ENCODE peak calls at places on chromosomes 6 and 20, in nine cellular contexts. Q is heart right ventricle; Y is A172; T is stimulated activated CD8-positive, alpha-beta memory T cell treated with anti-CD3 and anti-CD28 coated beads, Interleukin-4, amount 100 ng/mL, for 48 hours; D is NCI-H1436; R is GM06990; A is fibroblast of lung; X is foreskin fibroblast; B is aorta. P is an unnamed sample.

GRCh38 chr20:58202039-58202438 is 26.4 kb downstream of the ANKRD60 start:
- DNase-seq in X (peak), T (no peak), A (no peak), R (no peak), D (no peak), Q (no peak), B (no peak), Y (peak), P (no peak)

GRCh38 chr20:58127731-58128130 is 100.7 kb downstream of the ANKRD60 start:
- DNase-seq in X (peak), Q (no peak), Y (peak), D (no peak), R (no peak), A (peak), B (no peak), T (no peak), P (peak)

GRCh38 chr20:32583581-32584045 is 1.5 kb downstream of the NOL4L start:
- DNase-seq in Q (no peak), X (no peak), Y (no peak), A (no peak), B (no peak), T (no peak), R (no peak), D (no peak), P (no peak)

GRCh38 chr20:625360-625932 is 15.3 kb upstream of the TCF15 start:
- DNase-seq in Q (no peak), D (no peak), A (no peak), X (no peak), B (no peak), T (no peak), R (no peak), Y (no peak), P (no peak)

GRCh38 chr6:35611235-35611634 is 77.5 kb downstream of the FKBP5 start:
- DNase-seq in A (peak), Y (peak), Q (no peak), R (no peak), B (no peak), X (peak), D (no peak), T (peak), P (no peak)

GRCh38 chr6:38773338-38773737 is 58.2 kb downstream of the DNAH8 start:
- DNase-seq in A (no peak), Q (no peak), X (no peak), B (no peak), R (no peak), Y (no peak), D (no peak), T (peak), P (no peak)

GRCh38 chr6:89789980-89790379 is 29.6 kb downstream of the MDN1 start:
- DNase-seq in Y (no peak), D (no peak), R (no peak), X (no peak), A (no peak), Q (no peak), T (no peak), B (no peak), P (no peak)

GRCh38 chr6:7727951-7728854 is 2.3 kb downstream of the BMP6 start:
- DNase-seq in B (peak), T (peak), Y (no peak), D (no peak), Q (peak), X (peak), R (peak), A (peak), P (no peak)

GRCh38 chr20:51758978-51759544 is 9.1 kb downstream of the ATP9A start:
- DNase-seq in D (no peak), Y (no peak), A (no peak), Q (peak), T (no peak), R (no peak), X (peak), B (no peak), P (no peak)

GRCh38 chr20:33419140-33419974 is 18.0 kb upstream of the CDK5RAP1 start:
- DNase-seq in D (no peak), Q (peak), R (no peak), T (no peak), B (peak), A (peak), Y (peak), X (no peak), P (no peak)

GRCh38 chr6:70079241-70079640 is 212.9 kb downstream of the COL19A1 start:
- DNase-seq in T (no peak), Y (no peak), R (no peak), D (no peak), B (no peak), A (no peak), Q (no peak), X (no peak), P (no peak)

GRCh38 chr6:22940571-22941290 is 371.4 kb downstream of the HDGFL1 start:
- DNase-seq in Y (no peak), Q (no peak), R (no peak), D (no peak), T (no peak), B (no peak), A (no peak), X (peak), P (no peak)

GRCh38 chr6:2166717-2167116 is 78.7 kb downstream of the GMDS start:
- DNase-seq in Q (no peak), T (no peak), D (no peak), A (peak), Y (no peak), R (no peak), X (no peak), B (no peak), P (no peak)

GRCh38 chr6:56450882-56451739 is 191.6 kb downstream of the DST start:
- DNase-seq in T (no peak), X (peak), R (no peak), A (peak), Y (no peak), B (peak), Q (peak), D (no peak), P (no peak)

GRCh38 chr20:362271-363254 is 15.7 kb downstream of the NRSN2 start:
- DNase-seq in B (peak), R (peak), Y (peak), T (peak), X (peak), A (peak), D (peak), Q (peak), P (peak)

GRCh38 chr6:12613819-12614218 is 102.7 kb upstream of the PHACTR1 start:
- DNase-seq in Q (no peak), Y (no peak), B (no peak), X (no peak), T (no peak), D (no peak), R (no peak), A (no peak), P (no peak)

GRCh38 chr6:15661815-15662245 is 998 bp downstream of the DTNBP1 start:
- DNase-seq in D (no peak), A (no peak), Q (no peak), T (peak), X (peak), B (no peak), R (no peak), Y (no peak), P (no peak)

GRCh38 chr6:107657755-107658461 is 166.2 kb downstream of the SCML4 start:
- DNase-seq in D (no peak), T (peak), B (peak), Q (peak), R (peak), X (peak), Y (peak), A (peak), P (peak)

P was measured in DND-41.